ENCODE peak calls at places on chromosomes 12 and 14, in nine cellular contexts. M is NCI-H1092; G is foreskin fibroblast; E is activated T-helper 1 cell treated with anti-CD3 and anti-CD28 coated beads, Interleukin-2, amount 50 U/mL, for 16 hours; L is NCI-H82; K is HEK293T; H is T follicular helper cell; P is iris pigment epithelial cell; X is left ventricle myocardium inferior. B is an unnamed sample.
A peak's percentile ranks its signal among the peaks of the same experiment; 100 is the strongest.

GRCh38 chr14:78697341-78697740 is 527.2 kb downstream of the NRXN3 start:
- DNase-seq in X (no peak), H (no peak), K (peak; percentile 7), E (no peak), M (peak; percentile 9), G (peak; percentile 53), L (peak; percentile 56), P (peak; percentile 21), B (no peak)

GRCh38 chr14:94390372-94391086 is 2.1 kb upstream of the SERPINA1 start:
- DNase-seq in L (no peak), K (no peak), X (peak; percentile 69), M (no peak), G (no peak), P (peak; percentile 5), H (no peak), E (no peak), B (no peak)

GRCh38 chr14:21475767-21476525 is 813 bp downstream of the RAB2B start:
- DNase-seq in K (no peak), P (no peak), H (no peak), M (no peak), G (no peak), X (no peak), L (no peak), E (no peak), B (no peak)

GRCh38 chr12:21774358-21775129 is at the start of gene KCNJ8:
- DNase-seq in M (no peak), G (peak; percentile 42), L (peak; percentile 97), E (no peak), H (no peak), X (peak; percentile 92), P (no peak), K (peak; percentile 78), B (no peak)

GRCh38 chr14:74619672-74620131 is 7.7 kb upstream of the LTBP2 start:
- DNase-seq in P (peak; percentile 99), E (no peak), X (peak; percentile 83), G (peak; percentile 99), H (no peak), L (no peak), M (no peak), K (no peak), B (no peak)

GRCh38 chr12:50913224-50913623 is 39.1 kb upstream of the HIGD1C start:
- DNase-seq in G (no peak), L (no peak), K (no peak), P (no peak), H (no peak), E (no peak), M (no peak), X (no peak), B (no peak)

GRCh38 chr12:9707864-9708808 is 24.8 kb downstream of the CLECL1 start:
- DNase-seq in L (peak; percentile 70), H (peak; percentile 56), P (peak; percentile 60), M (peak; percentile 6), K (peak; percentile 38), G (peak; percentile 77), E (peak; percentile 19), X (peak; percentile 34), B (peak; percentile 62)

GRCh38 chr12:65525501-65526141 is 247.1 kb downstream of the MSRB3 start:
- DNase-seq in G (peak; percentile 82), H (no peak), M (no peak), E (no peak), P (peak; percentile 75), L (no peak), X (no peak), K (no peak), B (no peak)

GRCh38 chr14:95519699-95520098 is 3.2 kb upstream of the SYNE3 start:
- DNase-seq in M (no peak), K (no peak), G (peak; percentile 94), P (peak; percentile 84), L (no peak), H (peak; percentile 53), X (peak; percentile 78), E (peak; percentile 43), B (no peak)

GRCh38 chr12:64392221-64392620 is 1.7 kb upstream of the C12orf56 start:
- DNase-seq in H (no peak), P (peak; percentile 62), L (peak; percentile 58), K (peak; percentile 16), M (no peak), E (no peak), G (peak; percentile 71), X (no peak), B (no peak)

GRCh38 chr12:15522574-15523187 is 200.4 kb downstream of the PTPRO start:
- DNase-seq in L (peak; percentile 87), M (peak; percentile 60), H (no peak), E (no peak), X (no peak), P (peak; percentile 68), K (peak; percentile 39), G (peak; percentile 71), B (no peak)

GRCh38 chr12:44299524-44299923 is 463.6 kb downstream of the TMEM117 start:
- DNase-seq in X (no peak), P (no peak), E (no peak), H (no peak), L (no peak), G (no peak), K (no peak), M (no peak), B (no peak)

GRCh38 chr12:29133680-29134079 is 15.4 kb upstream of the FAR2 start:
- DNase-seq in L (no peak), P (no peak), X (no peak), H (no peak), G (no peak), K (no peak), M (no peak), E (no peak), B (no peak)

GRCh38 chr12:101829639-101830390 is 944 bp downstream of the GNPTAB start:
- DNase-seq in L (peak; percentile 47), H (no peak), G (no peak), X (no peak), E (no peak), P (no peak), K (no peak), M (no peak), B (no peak)

GRCh38 chr12:66751432-66752113 is 72.7 kb upstream of the GRIP1 start:
- DNase-seq in H (no peak), E (no peak), G (no peak), P (no peak), X (no peak), K (peak; percentile 30), L (no peak), M (no peak), B (no peak)

GRCh38 chr12:92570056-92570753 is 132.6 kb upstream of the PLEKHG7 start:
- DNase-seq in K (peak; percentile 43), H (peak; percentile 20), P (peak; percentile 82), X (no peak), M (peak; percentile 82), L (peak; percentile 93), E (no peak), G (peak; percentile 94), B (peak; percentile 31)

GRCh38 chr14:67620217-67620789 is 583 bp downstream of the ARG2 start:
- DNase-seq in P (peak; percentile 14), G (peak; percentile 49), M (peak; percentile 17), E (no peak), X (no peak), K (peak; percentile 26), L (peak; percentile 36), H (no peak), B (no peak)

GRCh38 chr12:94145231-94145979 is 3.0 kb upstream of the PLXNC1 start:
- DNase-seq in H (no peak), E (no peak), P (peak; percentile 68), M (no peak), K (no peak), G (peak; percentile 78), L (peak; percentile 20), X (no peak), B (no peak)

B was measured in central memory CD8-positive, alpha-beta T cell.